ENCODE peak calls at places on chromosome 19, in ten cellular contexts. U is IMR-90, A is tibial nerve, I is uterus, C is ovary, K is H1, M is right lobe of liver, Q is breast epithelium, V is Peyer's patch, W is A549. L is an unnamed sample.

GRCh38 chr19:38388310-38389100 is at the start of gene SPRED3:
- DNase-seq in U (peak), A (no peak), I (peak), C (peak), K (no peak), M (no peak), Q (no peak), V (peak), W (peak), L (no peak)

GRCh38 chr19:41887711-41888382 is 4.9 kb downstream of the ARHGEF1 start:
- DNase-seq in U (peak), A (no peak), I (no peak), C (no peak), K (peak), M (peak), Q (no peak), V (peak), W (no peak), L (no peak)

GRCh38 chr19:45817725-45818301 is 2.7 kb upstream of the RSPH6A start:
- DNase-seq in U (no peak), A (no peak), I (no peak), C (no peak), K (no peak), M (no peak), Q (peak), V (no peak), W (no peak), L (no peak)

GRCh38 chr19:29926031-29926430 is 16.0 kb upstream of the URI1 start:
- DNase-seq in U (no peak), A (no peak), I (no peak), C (no peak), K (no peak), M (no peak), Q (no peak), V (no peak), W (no peak), L (no peak)

GRCh38 chr19:31174948-31175347 is 174.3 kb downstream of the TSHZ3 start:
- DNase-seq in U (no peak), A (no peak), I (no peak), C (no peak), K (no peak), M (no peak), Q (no peak), V (no peak), W (no peak), L (no peak)

GRCh38 chr19:18437481-18438330 is at the start of gene ISYNA1:
- DNase-seq in U (peak), A (no peak), I (peak), C (peak), K (no peak), M (no peak), Q (no peak), V (no peak), W (no peak), L (peak)

GRCh38 chr19:18157465-18158063 is 4.6 kb downstream of the PIK3R2 start:
- DNase-seq in U (no peak), A (no peak), I (no peak), C (no peak), K (no peak), M (peak), Q (no peak), V (no peak), W (no peak), L (no peak)

GRCh38 chr19:10503002-10503789 is at the start of gene KEAP1:
- DNase-seq in U (no peak), A (no peak), I (peak), C (peak), K (no peak), M (peak), Q (no peak), V (peak), W (peak), L (peak)

GRCh38 chr19:6236310-6237291 is 43.2 kb downstream of the MLLT1 start:
- DNase-seq in U (no peak), A (no peak), I (peak), C (no peak), K (no peak), M (peak), Q (peak), V (peak), W (no peak), L (peak)

GRCh38 chr19:46786236-46787039 is 2.0 kb downstream of the SLC1A5 start:
- DNase-seq in U (peak), A (peak), I (peak), C (peak), K (no peak), M (peak), Q (peak), V (peak), W (peak), L (peak)

GRCh38 chr19:45676851-45677263 is 8.8 kb downstream of the GIPR start:
- DNase-seq in U (no peak), A (no peak), I (no peak), C (no peak), K (no peak), M (no peak), Q (no peak), V (no peak), W (no peak), L (no peak)

GRCh38 chr19:2758601-2759313 is 18.9 kb upstream of the SLC39A3 start:
- DNase-seq in U (no peak), A (no peak), I (no peak), C (no peak), K (no peak), M (no peak), Q (no peak), V (no peak), W (no peak), L (no peak)

GRCh38 chr19:55118401-55118991 is 1.1 kb upstream of the PPP1R12C start:
- DNase-seq in U (no peak), A (no peak), I (peak), C (peak), K (peak), M (peak), Q (no peak), V (no peak), W (no peak), L (peak)

GRCh38 chr19:7681336-7682174 is 922 bp downstream of the TRAPPC5 start:
- DNase-seq in U (peak), A (peak), I (peak), C (peak), K (peak), M (peak), Q (peak), V (peak), W (peak), L (peak)

GRCh38 chr19:27775395-27775794 is 1437.6 kb downstream of the UQCRFS1 start:
- DNase-seq in U (no peak), A (no peak), I (no peak), C (no peak), K (no peak), M (no peak), Q (no peak), V (no peak), W (no peak), L (no peak)

GRCh38 chr19:38869160-38869835 is 8.8 kb downstream of the RINL start:
- DNase-seq in U (no peak), A (no peak), I (no peak), C (no peak), K (no peak), M (peak), Q (no peak), V (no peak), W (no peak), L (no peak)

GRCh38 chr19:29665215-29665825 is at the start of gene PLEKHF1:
- DNase-seq in U (peak), A (peak), I (peak), C (peak), K (no peak), M (peak), Q (peak), V (peak), W (peak), L (peak)

GRCh38 chr19:16316506-16316882 is 8.1 kb upstream of the KLF2 start:
- DNase-seq in U (no peak), A (no peak), I (no peak), C (no peak), K (no peak), M (no peak), Q (no peak), V (no peak), W (no peak), L (no peak)

GRCh38 chr19:1651061-1651547 is 1.3 kb downstream of the TCF3 start:
- DNase-seq in U (peak), A (no peak), I (no peak), C (no peak), K (no peak), M (no peak), Q (no peak), V (no peak), W (no peak), L (no peak)

GRCh38 chr19:1651548-1652394 is 644 bp downstream of the TCF3 start:
- DNase-seq in U (peak), A (no peak), I (peak), C (peak), K (no peak), M (peak), Q (no peak), V (peak), W (peak), L (no peak)

GRCh38 chr19:1653300-1653628 is 849 bp upstream of the TCF3 start:
- DNase-seq in U (no peak), A (peak), I (no peak), C (no peak), K (no peak), M (no peak), Q (no peak), V (no peak), W (no peak), L (no peak)

GRCh38 chr19:1654178-1654792 is 1.9 kb upstream of the TCF3 start:
- DNase-seq in U (no peak), A (no peak), I (no peak), C (no peak), K (no peak), M (no peak), Q (no peak), V (no peak), W (no peak), L (no peak)

DNA sequence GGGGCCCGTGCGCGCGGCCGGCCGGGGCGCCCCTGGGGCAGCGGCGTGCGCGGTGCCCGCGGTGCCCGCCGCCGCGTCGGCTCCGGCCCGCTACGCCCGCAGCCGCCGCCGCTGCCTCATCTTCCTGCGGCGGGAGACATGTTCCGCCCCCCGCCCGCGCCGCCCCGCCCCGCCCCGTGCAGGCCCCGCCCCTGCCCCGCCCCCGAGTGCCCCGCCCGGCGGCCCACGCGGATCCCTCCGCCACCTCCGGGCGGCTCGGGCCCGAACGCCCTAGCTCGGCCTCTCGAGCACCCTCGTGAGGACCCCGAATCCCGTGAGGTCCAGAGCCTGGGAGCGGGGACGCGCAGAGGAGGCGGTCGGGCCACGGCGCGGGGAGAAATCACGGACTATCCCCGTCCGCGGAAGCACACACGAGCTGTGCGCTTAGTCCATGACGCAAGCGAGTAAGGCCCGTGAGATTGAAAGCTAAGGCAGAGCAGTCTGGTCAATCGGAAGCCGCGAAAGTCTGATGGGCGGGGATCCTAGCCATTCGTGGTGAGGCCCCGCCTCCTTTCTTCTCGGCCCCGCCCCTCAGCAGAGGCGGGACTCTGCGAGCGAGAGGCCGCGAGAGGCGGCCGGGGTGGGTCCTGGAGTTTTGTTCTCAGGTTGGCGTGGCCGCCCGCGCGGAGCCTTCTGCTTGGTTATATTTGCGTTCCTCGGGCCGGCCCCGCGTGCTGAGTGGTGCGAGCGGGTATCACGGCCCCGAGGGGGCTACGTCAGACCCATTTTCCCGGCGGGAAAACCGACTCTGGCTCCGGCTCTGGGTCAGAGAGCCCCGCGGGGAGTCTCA is at the start of gene TCF3:
- DNase-seq in U (peak), A (peak), I (peak), C (peak), K (peak), M (peak), Q (peak), V (peak), W (peak), L (peak)
- TF ChIP-seq POLR2A in U (no peak), A (peak), I (peak), C (peak), K (no peak), M (peak), Q (no peak), V (peak), W (peak), L (no peak)

GRCh38 chr19:1079566-1080111 is 12.7 kb downstream of the ARHGAP45 start:
- DNase-seq in U (no peak), A (no peak), I (no peak), C (no peak), K (no peak), M (peak), Q (no peak), V (peak), W (no peak), L (no peak)

GRCh38 chr19:1080360-1081161 is 13.6 kb downstream of the ARHGAP45 start:
- DNase-seq in U (no peak), A (no peak), I (no peak), C (no peak), K (no peak), M (peak), Q (no peak), V (peak), W (no peak), L (no peak)

GRCh38 chr19:1082165-1082927 is 12.8 kb downstream of the POLR2E start:
- DNase-seq in U (no peak), A (no peak), I (no peak), C (no peak), K (peak), M (peak), Q (peak), V (peak), W (peak), L (peak)

GRCh38 chr19:1082928-1083816 is 12.0 kb downstream of the POLR2E start:
- DNase-seq in U (no peak), A (no peak), I (no peak), C (no peak), K (no peak), M (peak), Q (no peak), V (no peak), W (no peak), L (no peak)

GRCh38 chr19:1081301-1082164 is 13.6 kb downstream of the POLR2E start:
- DNase-seq in U (no peak), A (no peak), I (no peak), C (no peak), K (no peak), M (peak), Q (no peak), V (no peak), W (no peak), L (no peak)
- TF ChIP-seq CTCF in U (no peak), A (no peak), I (no peak), C (no peak), K (no peak), M (no peak), Q (no peak), V (no peak), W (no peak), L (no peak)

GRCh38 chr19:34274827-34275625 is 20.7 kb downstream of the GARRE1 start:
- DNase-seq in U (peak), A (no peak), I (no peak), C (no peak), K (no peak), M (no peak), Q (no peak), V (no peak), W (no peak), L (no peak)
- H3K4me3 ChIP-seq in U (no peak), A (no peak), I (no peak), C (no peak), K (no peak), M (no peak), Q (no peak), V (no peak), W (no peak), L (no peak)

GRCh38 chr19:48158210-48158790 is 11.8 kb downstream of the LIG1 start:
- DNase-seq in U (no peak), A (no peak), I (no peak), C (no peak), K (no peak), M (no peak), Q (no peak), V (no peak), W (no peak), L (no peak)
- TF ChIP-seq POLR2A in U (no peak), A (no peak), I (no peak), C (no peak), K (no peak), M (no peak), Q (no peak), V (no peak), W (no peak), L (no peak)

DNA sequence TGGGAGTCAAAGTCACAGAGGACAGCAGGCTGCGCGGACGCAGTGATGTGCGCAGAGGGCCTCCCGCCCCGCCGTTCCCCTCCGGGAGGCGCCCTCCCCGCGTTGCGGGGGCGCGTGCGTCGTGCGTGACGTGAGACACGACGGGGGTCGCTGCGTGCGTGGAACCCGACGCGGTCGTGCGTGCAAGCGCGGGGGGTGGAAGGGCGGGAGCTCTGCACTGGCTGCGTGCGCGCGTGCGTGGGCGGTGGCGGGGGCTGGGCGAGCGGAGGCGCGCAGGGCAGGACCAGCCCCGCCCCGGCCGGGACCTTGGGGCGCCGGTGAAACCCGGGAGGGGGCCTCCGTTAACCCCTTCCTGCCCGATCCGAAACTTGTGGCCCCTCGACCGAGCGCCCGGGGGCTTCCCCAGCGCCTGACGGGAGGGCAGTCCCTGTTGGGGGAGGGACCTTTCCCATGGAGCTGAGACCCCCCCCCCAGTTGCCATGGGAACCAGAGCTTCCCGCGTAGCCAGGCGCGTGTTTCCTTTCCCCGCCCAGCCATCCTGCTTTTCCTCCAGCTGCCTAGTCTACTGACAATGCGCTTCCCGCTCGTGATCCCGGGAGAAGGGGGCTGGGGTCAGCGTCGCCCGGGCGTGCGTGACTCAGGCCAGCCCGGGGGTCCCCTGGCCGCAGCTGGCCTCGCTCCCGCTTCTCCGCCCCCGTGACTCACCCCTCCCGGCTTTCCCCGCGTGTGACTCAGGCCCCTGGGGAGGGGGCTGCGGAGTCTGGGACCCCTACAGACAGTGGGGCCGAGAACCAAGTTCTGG is 7.3 kb upstream of the HOOK2 start:
- DNase-seq in U (peak), A (peak), I (peak), C (peak), K (no peak), M (peak), Q (peak), V (peak), W (no peak), L (peak)
- TF ChIP-seq CTCF in U (peak), A (no peak), I (peak), C (no peak), K (no peak), M (no peak), Q (peak), V (peak), W (no peak), L (no peak)

DNA sequence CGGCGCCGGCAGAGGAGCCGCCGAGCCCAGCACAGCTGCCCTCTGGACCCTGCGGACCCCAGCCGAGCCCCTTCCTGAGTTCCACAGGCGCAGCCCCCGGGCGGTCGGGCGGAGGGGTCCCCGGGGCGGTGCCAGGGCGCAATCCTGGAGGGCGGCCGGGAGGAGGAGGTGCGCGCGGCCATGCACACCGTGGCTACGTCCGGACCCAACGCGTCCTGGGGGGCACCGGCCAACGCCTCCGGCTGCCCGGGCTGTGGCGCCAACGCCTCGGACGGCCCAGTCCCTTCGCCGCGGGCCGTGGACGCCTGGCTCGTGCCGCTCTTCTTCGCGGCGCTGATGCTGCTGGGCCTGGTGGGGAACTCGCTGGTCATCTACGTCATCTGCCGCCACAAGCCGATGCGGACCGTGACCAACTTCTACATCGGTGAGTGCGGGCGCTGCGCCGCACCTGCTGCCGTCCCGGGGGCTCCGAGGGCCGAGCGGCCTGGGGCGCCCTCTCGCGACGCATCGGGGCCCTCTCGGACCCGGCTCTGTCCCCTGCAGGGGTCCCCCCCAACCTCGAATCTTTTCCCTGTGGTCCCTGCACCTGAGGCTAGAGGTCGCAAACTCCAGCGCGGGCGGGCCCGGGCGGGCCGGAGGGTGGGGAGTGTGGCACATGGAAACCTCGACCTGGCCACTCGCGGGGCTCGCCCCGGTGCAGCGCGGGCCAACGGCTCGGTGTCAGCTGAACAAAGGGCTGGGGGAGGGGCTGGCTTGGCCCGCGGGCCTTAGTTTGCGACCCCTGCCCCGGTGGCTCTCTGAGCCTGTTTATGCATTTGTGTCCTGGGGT is at the start of gene KISS1R:
- DNase-seq in U (peak), A (no peak), I (no peak), C (no peak), K (no peak), M (no peak), Q (no peak), V (no peak), W (peak), L (no peak)
- H3K4me3 ChIP-seq in U (peak), A (peak), I (peak), C (no peak), K (peak), M (no peak), Q (peak), V (peak), W (peak), L (peak)

GRCh38 chr19:4937060-4937459 is 27.8 kb downstream of the UHRF1 start:
- DNase-seq in U (no peak), A (no peak), I (no peak), C (no peak), K (no peak), M (no peak), Q (no peak), V (no peak), W (no peak), L (no peak)

GRCh38 chr19:4932711-4933110 is 23.4 kb downstream of the UHRF1 start:
- DNase-seq in U (no peak), A (no peak), I (no peak), C (no peak), K (no peak), M (no peak), Q (no peak), V (no peak), W (no peak), L (no peak)

GRCh38 chr19:4935449-4935848 is 26.1 kb downstream of the UHRF1 start:
- DNase-seq in U (no peak), A (no peak), I (no peak), C (no peak), K (no peak), M (no peak), Q (no peak), V (no peak), W (no peak), L (no peak)

GRCh38 chr19:4930664-4931063 is 21.4 kb downstream of the UHRF1 start:
- DNase-seq in U (peak), A (no peak), I (peak), C (no peak), K (no peak), M (no peak), Q (no peak), V (no peak), W (no peak), L (no peak)

GRCh38 chr19:4933528-4933927 is 24.2 kb downstream of the UHRF1 start:
- DNase-seq in U (no peak), A (peak), I (no peak), C (no peak), K (no peak), M (no peak), Q (no peak), V (no peak), W (no peak), L (peak)
- TF ChIP-seq POLR2A in U (no peak), A (no peak), I (no peak), C (no peak), K (no peak), M (no peak), Q (no peak), V (no peak), W (no peak), L (no peak)